ENCODE peak calls at places on chromosomes 2 and 18, in four cellular contexts. B, H, Y and D are unnamed samples.

GRCh38 chr18:77366725-77367641 is 117.3 kb downstream of the GALR1 start:
- DNase-seq in Y (no peak), B (no peak), H (no peak), D (no peak)

GRCh38 chr2:222714361-222715256 is 43.2 kb downstream of the MOGAT1 start:
- DNase-seq in Y (no peak), H (peak), B (no peak), D (no peak)

GRCh38 chr2:71602115-71602495 is 148.7 kb downstream of the DYSF start:
- DNase-seq in H (no peak), Y (no peak), B (no peak), D (no peak)

GRCh38 chr2:233094614-233095013 is 34.5 kb downstream of the INPP5D start:
- DNase-seq in Y (no peak), H (no peak), B (no peak), D (no peak)

GRCh38 chr2:38850045-38850444 is 25.7 kb downstream of the DHX57 start:
- DNase-seq in Y (no peak), B (no peak), H (no peak), D (no peak)

GRCh38 chr2:102915128-102915527 is 153.3 kb downstream of the TMEM182 start:
- DNase-seq in B (no peak), Y (no peak), H (no peak), D (no peak)

GRCh38 chr18:12460874-12461273 is 53.1 kb downstream of the PRELID3A start:
- DNase-seq in Y (no peak), B (no peak), H (no peak), D (no peak)

GRCh38 chr2:60439219-60439974 is 114.1 kb downstream of the BCL11A start:
- DNase-seq in Y (peak), B (no peak), H (no peak), D (no peak)

GRCh38 chr2:219947575-219947974 is 320.1 kb downstream of the SLC4A3 start:
- DNase-seq in Y (no peak), B (no peak), H (no peak), D (no peak)

GRCh38 chr2:45595724-45596435 is 15.2 kb downstream of the SRBD1 start:
- DNase-seq in B (no peak), H (no peak), Y (no peak), D (no peak)

GRCh38 chr2:144835634-144836351 is 315.9 kb upstream of the ZEB2 start:
- DNase-seq in Y (no peak), H (no peak), B (no peak), D (no peak)

GRCh38 chr2:83587309-83587708 is 871.8 kb downstream of the SUCLG1 start:
- DNase-seq in Y (no peak), B (no peak), H (no peak), D (no peak)

GRCh38 chr18:6795307-6795706 is 65.8 kb downstream of the ARHGAP28 start:
- DNase-seq in Y (no peak), H (no peak), B (no peak), D (no peak)

GRCh38 chr2:62205554-62205953 is 9.6 kb downstream of the B3GNT2 start:
- DNase-seq in Y (no peak), H (no peak), B (no peak), D (no peak)

GRCh38 chr2:172098287-172098649 is 4.4 kb downstream of the DLX2 start:
- DNase-seq in B (no peak), Y (no peak), H (no peak), D (no peak)

GRCh38 chr18:62187543-62188378 is 706 bp downstream of the RELCH start:
- DNase-seq in H (no peak), Y (peak), B (no peak), D (peak)